ENCODE peak calls at places on chromosomes 1 and 21, in nine cellular contexts. One of them, this sample, is unnamed.

GRCh38 chr1:221511797-221512196 is 230.1 kb downstream of the DUSP10 start:
- ATAC-seq in K562: no peak
- ATAC-seq in activated B cell treated with CpG ODN at 0.5 μM for 24 hours: no peak
- ATAC-seq in heart right ventricle: no peak
- ATAC-seq in left lung: no peak
- ATAC-seq in right cardiac atrium: no peak
- ATAC-seq in CD4-positive, alpha-beta T cell: no peak
- ATAC-seq in naive thymus-derived CD4-positive, alpha-beta T cell: no peak
- ATAC-seq in A549: no peak
- ATAC-seq in this sample: no peak

GRCh38 chr1:170929412-170929834 is 5.9 kb upstream of the MROH9 start:
- ATAC-seq in left lung: peak
- ATAC-seq in A549: no peak
- ATAC-seq in right cardiac atrium: no peak
- ATAC-seq in CD4-positive, alpha-beta T cell: no peak
- ATAC-seq in K562: no peak
- ATAC-seq in naive thymus-derived CD4-positive, alpha-beta T cell: no peak
- ATAC-seq in heart right ventricle: peak
- ATAC-seq in activated B cell treated with CpG ODN at 0.5 μM for 24 hours: no peak
- ATAC-seq in this sample: no peak

GRCh38 chr1:159923203-159924024 is 1.9 kb downstream of the TAGLN2 start:
- ATAC-seq in heart right ventricle: peak
- ATAC-seq in K562: peak
- ATAC-seq in activated B cell treated with CpG ODN at 0.5 μM for 24 hours: peak
- ATAC-seq in left lung: peak
- ATAC-seq in right cardiac atrium: peak
- ATAC-seq in naive thymus-derived CD4-positive, alpha-beta T cell: peak
- ATAC-seq in A549: peak
- ATAC-seq in CD4-positive, alpha-beta T cell: peak
- ATAC-seq in this sample: peak

GRCh38 chr1:90725961-90726715 is 9.0 kb upstream of the BARHL2 start:
- ATAC-seq in activated B cell treated with CpG ODN at 0.5 μM for 24 hours: no peak
- ATAC-seq in naive thymus-derived CD4-positive, alpha-beta T cell: no peak
- ATAC-seq in left lung: no peak
- ATAC-seq in right cardiac atrium: peak
- ATAC-seq in K562: no peak
- ATAC-seq in heart right ventricle: no peak
- ATAC-seq in A549: no peak
- ATAC-seq in CD4-positive, alpha-beta T cell: peak
- ATAC-seq in this sample: no peak

GRCh38 chr21:16476056-16476850 is 746.5 kb downstream of the USP25 start:
- ATAC-seq in CD4-positive, alpha-beta T cell: no peak
- ATAC-seq in activated B cell treated with CpG ODN at 0.5 μM for 24 hours: no peak
- ATAC-seq in naive thymus-derived CD4-positive, alpha-beta T cell: no peak
- ATAC-seq in K562: no peak
- ATAC-seq in left lung: no peak
- ATAC-seq in heart right ventricle: peak
- ATAC-seq in right cardiac atrium: peak
- ATAC-seq in A549: no peak
- ATAC-seq in this sample: no peak

GRCh38 chr21:38817371-38818335 is 11.9 kb downstream of the ETS2 start:
- ATAC-seq in left lung: no peak
- ATAC-seq in naive thymus-derived CD4-positive, alpha-beta T cell: peak
- ATAC-seq in K562: no peak
- ATAC-seq in heart right ventricle: no peak
- ATAC-seq in activated B cell treated with CpG ODN at 0.5 μM for 24 hours: no peak
- ATAC-seq in CD4-positive, alpha-beta T cell: no peak
- ATAC-seq in A549: peak
- ATAC-seq in right cardiac atrium: peak
- ATAC-seq in this sample: no peak

GRCh38 chr1:221637641-221638041 is 104.2 kb downstream of the DUSP10 start:
- ATAC-seq in heart right ventricle: peak
- ATAC-seq in left lung: no peak
- ATAC-seq in activated B cell treated with CpG ODN at 0.5 μM for 24 hours: no peak
- ATAC-seq in K562: peak
- ATAC-seq in CD4-positive, alpha-beta T cell: no peak
- ATAC-seq in naive thymus-derived CD4-positive, alpha-beta T cell: no peak
- ATAC-seq in right cardiac atrium: peak
- ATAC-seq in A549: peak
- ATAC-seq in this sample: no peak

GRCh38 chr1:5889901-5890300 is 102.3 kb downstream of the NPHP4 start:
- ATAC-seq in activated B cell treated with CpG ODN at 0.5 μM for 24 hours: no peak
- ATAC-seq in K562: no peak
- ATAC-seq in left lung: no peak
- ATAC-seq in right cardiac atrium: no peak
- ATAC-seq in heart right ventricle: peak
- ATAC-seq in naive thymus-derived CD4-positive, alpha-beta T cell: no peak
- ATAC-seq in CD4-positive, alpha-beta T cell: no peak
- ATAC-seq in A549: no peak
- ATAC-seq in this sample: no peak

GRCh38 chr1:61092643-61093042 is 10.3 kb downstream of the NFIA start:
- ATAC-seq in naive thymus-derived CD4-positive, alpha-beta T cell: no peak
- ATAC-seq in right cardiac atrium: no peak
- ATAC-seq in A549: no peak
- ATAC-seq in left lung: no peak
- ATAC-seq in heart right ventricle: no peak
- ATAC-seq in CD4-positive, alpha-beta T cell: no peak
- ATAC-seq in activated B cell treated with CpG ODN at 0.5 μM for 24 hours: no peak
- ATAC-seq in K562: peak
- ATAC-seq in this sample: no peak

GRCh38 chr21:35427320-35428040 is 378.4 kb upstream of the RUNX1 start:
- ATAC-seq in heart right ventricle: peak
- ATAC-seq in A549: no peak
- ATAC-seq in naive thymus-derived CD4-positive, alpha-beta T cell: no peak
- ATAC-seq in CD4-positive, alpha-beta T cell: no peak
- ATAC-seq in right cardiac atrium: peak
- ATAC-seq in activated B cell treated with CpG ODN at 0.5 μM for 24 hours: no peak
- ATAC-seq in left lung: peak
- ATAC-seq in K562: no peak
- ATAC-seq in this sample: no peak

GRCh38 chr1:38657441-38657840 is 202.1 kb downstream of the RRAGC start:
- ATAC-seq in A549: no peak
- ATAC-seq in left lung: no peak
- ATAC-seq in naive thymus-derived CD4-positive, alpha-beta T cell: no peak
- ATAC-seq in CD4-positive, alpha-beta T cell: no peak
- ATAC-seq in activated B cell treated with CpG ODN at 0.5 μM for 24 hours: no peak
- ATAC-seq in heart right ventricle: no peak
- ATAC-seq in right cardiac atrium: no peak
- ATAC-seq in K562: no peak
- ATAC-seq in this sample: no peak

GRCh38 chr21:44253832-44254700 is 7.6 kb downstream of the DNMT3L start:
- ATAC-seq in heart right ventricle: no peak
- ATAC-seq in CD4-positive, alpha-beta T cell: no peak
- ATAC-seq in naive thymus-derived CD4-positive, alpha-beta T cell: no peak
- ATAC-seq in K562: peak
- ATAC-seq in right cardiac atrium: no peak
- ATAC-seq in A549: no peak
- ATAC-seq in activated B cell treated with CpG ODN at 0.5 μM for 24 hours: no peak
- ATAC-seq in left lung: no peak
- ATAC-seq in this sample: peak

GRCh38 chr1:156889802-156890585 is 3.5 kb upstream of the PEAR1 start:
- ATAC-seq in right cardiac atrium: no peak
- ATAC-seq in A549: peak
- ATAC-seq in heart right ventricle: no peak
- ATAC-seq in activated B cell treated with CpG ODN at 0.5 μM for 24 hours: peak
- ATAC-seq in naive thymus-derived CD4-positive, alpha-beta T cell: peak
- ATAC-seq in K562: peak
- ATAC-seq in CD4-positive, alpha-beta T cell: no peak
- ATAC-seq in left lung: peak
- ATAC-seq in this sample: no peak

GRCh38 chr1:207084241-207084640 is 4.4 kb upstream of the C4BPB start:
- ATAC-seq in heart right ventricle: no peak
- ATAC-seq in right cardiac atrium: no peak
- ATAC-seq in activated B cell treated with CpG ODN at 0.5 μM for 24 hours: no peak
- ATAC-seq in left lung: peak
- ATAC-seq in CD4-positive, alpha-beta T cell: no peak
- ATAC-seq in naive thymus-derived CD4-positive, alpha-beta T cell: no peak
- ATAC-seq in K562: peak
- ATAC-seq in A549: peak
- ATAC-seq in this sample: no peak

GRCh38 chr1:116316373-116316772 is 56.7 kb upstream of the ATP1A1 start:
- ATAC-seq in left lung: no peak
- ATAC-seq in CD4-positive, alpha-beta T cell: no peak
- ATAC-seq in A549: no peak
- ATAC-seq in right cardiac atrium: no peak
- ATAC-seq in heart right ventricle: no peak
- ATAC-seq in naive thymus-derived CD4-positive, alpha-beta T cell: no peak
- ATAC-seq in K562: no peak
- ATAC-seq in activated B cell treated with CpG ODN at 0.5 μM for 24 hours: no peak
- ATAC-seq in this sample: no peak

GRCh38 chr1:156413310-156414246 is 44.6 kb downstream of the RHBG start:
- ATAC-seq in naive thymus-derived CD4-positive, alpha-beta T cell: no peak
- ATAC-seq in left lung: no peak
- ATAC-seq in right cardiac atrium: no peak
- ATAC-seq in activated B cell treated with CpG ODN at 0.5 μM for 24 hours: no peak
- ATAC-seq in CD4-positive, alpha-beta T cell: no peak
- ATAC-seq in K562: no peak
- ATAC-seq in heart right ventricle: no peak
- ATAC-seq in A549: no peak
- ATAC-seq in this sample: no peak

GRCh38 chr1:10936998-10937901 is 75.2 kb upstream of the TARDBP start:
- ATAC-seq in heart right ventricle: no peak
- ATAC-seq in CD4-positive, alpha-beta T cell: peak
- ATAC-seq in left lung: no peak
- ATAC-seq in activated B cell treated with CpG ODN at 0.5 μM for 24 hours: no peak
- ATAC-seq in naive thymus-derived CD4-positive, alpha-beta T cell: peak
- ATAC-seq in K562: no peak
- ATAC-seq in right cardiac atrium: no peak
- ATAC-seq in A549: peak
- ATAC-seq in this sample: no peak

GRCh38 chr1:43653893-43654292 is 3.9 kb downstream of the KDM4A start:
- ATAC-seq in naive thymus-derived CD4-positive, alpha-beta T cell: no peak
- ATAC-seq in right cardiac atrium: no peak
- ATAC-seq in A549: no peak
- ATAC-seq in CD4-positive, alpha-beta T cell: no peak
- ATAC-seq in left lung: no peak
- ATAC-seq in heart right ventricle: no peak
- ATAC-seq in K562: no peak
- ATAC-seq in activated B cell treated with CpG ODN at 0.5 μM for 24 hours: no peak
- ATAC-seq in this sample: no peak

GRCh38 chr1:23838401-23838866 is 13.2 kb upstream of the HMGCL start:
- ATAC-seq in heart right ventricle: peak
- ATAC-seq in A549: peak
- ATAC-seq in activated B cell treated with CpG ODN at 0.5 μM for 24 hours: peak
- ATAC-seq in K562: peak
- ATAC-seq in naive thymus-derived CD4-positive, alpha-beta T cell: peak
- ATAC-seq in CD4-positive, alpha-beta T cell: peak
- ATAC-seq in right cardiac atrium: peak
- ATAC-seq in left lung: peak
- ATAC-seq in this sample: peak

GRCh38 chr1:9075023-9075422 is 5.6 kb upstream of the SLC2A5 start:
- ATAC-seq in heart right ventricle: no peak
- ATAC-seq in right cardiac atrium: no peak
- ATAC-seq in CD4-positive, alpha-beta T cell: no peak
- ATAC-seq in left lung: no peak
- ATAC-seq in K562: no peak
- ATAC-seq in A549: peak
- ATAC-seq in naive thymus-derived CD4-positive, alpha-beta T cell: peak
- ATAC-seq in activated B cell treated with CpG ODN at 0.5 μM for 24 hours: peak
- ATAC-seq in this sample: peak

GRCh38 chr1:40861227-40862003 is 748 bp downstream of the CITED4 start:
- ATAC-seq in A549: no peak
- ATAC-seq in CD4-positive, alpha-beta T cell: peak
- ATAC-seq in right cardiac atrium: peak
- ATAC-seq in K562: no peak
- ATAC-seq in activated B cell treated with CpG ODN at 0.5 μM for 24 hours: no peak
- ATAC-seq in naive thymus-derived CD4-positive, alpha-beta T cell: no peak
- ATAC-seq in heart right ventricle: peak
- ATAC-seq in left lung: peak
- ATAC-seq in this sample: peak

GRCh38 chr21:34077888-34078287 is 4.5 kb downstream of the MRPS6 start:
- ATAC-seq in activated B cell treated with CpG ODN at 0.5 μM for 24 hours: no peak
- ATAC-seq in heart right ventricle: no peak
- ATAC-seq in naive thymus-derived CD4-positive, alpha-beta T cell: no peak
- ATAC-seq in left lung: no peak
- ATAC-seq in A549: no peak
- ATAC-seq in K562: no peak
- ATAC-seq in CD4-positive, alpha-beta T cell: no peak
- ATAC-seq in right cardiac atrium: no peak
- ATAC-seq in this sample: no peak

GRCh38 chr1:243264718-243265117 is 8.9 kb downstream of the SDCCAG8 start:
- ATAC-seq in activated B cell treated with CpG ODN at 0.5 μM for 24 hours: no peak
- ATAC-seq in naive thymus-derived CD4-positive, alpha-beta T cell: peak
- ATAC-seq in left lung: peak
- ATAC-seq in A549: no peak
- ATAC-seq in CD4-positive, alpha-beta T cell: no peak
- ATAC-seq in right cardiac atrium: peak
- ATAC-seq in K562: peak
- ATAC-seq in heart right ventricle: peak
- ATAC-seq in this sample: no peak

GRCh38 chr1:3461238-3461933 is 6.9 kb downstream of the ARHGEF16 start:
- ATAC-seq in A549: no peak
- ATAC-seq in K562: no peak
- ATAC-seq in CD4-positive, alpha-beta T cell: no peak
- ATAC-seq in right cardiac atrium: no peak
- ATAC-seq in heart right ventricle: no peak
- ATAC-seq in activated B cell treated with CpG ODN at 0.5 μM for 24 hours: no peak
- ATAC-seq in left lung: no peak
- ATAC-seq in naive thymus-derived CD4-positive, alpha-beta T cell: no peak
- ATAC-seq in this sample: no peak

GRCh38 chr1:206833131-206833530 is 32.3 kb upstream of the IL20 start:
- ATAC-seq in A549: no peak
- ATAC-seq in right cardiac atrium: no peak
- ATAC-seq in heart right ventricle: no peak
- ATAC-seq in left lung: no peak
- ATAC-seq in naive thymus-derived CD4-positive, alpha-beta T cell: no peak
- ATAC-seq in activated B cell treated with CpG ODN at 0.5 μM for 24 hours: no peak
- ATAC-seq in CD4-positive, alpha-beta T cell: no peak
- ATAC-seq in K562: no peak
- ATAC-seq in this sample: peak

GRCh38 chr1:99146129-99146848 is 118.0 kb upstream of the PLPPR4 start:
- ATAC-seq in right cardiac atrium: no peak
- ATAC-seq in activated B cell treated with CpG ODN at 0.5 μM for 24 hours: no peak
- ATAC-seq in naive thymus-derived CD4-positive, alpha-beta T cell: no peak
- ATAC-seq in CD4-positive, alpha-beta T cell: no peak
- ATAC-seq in heart right ventricle: no peak
- ATAC-seq in K562: peak
- ATAC-seq in left lung: no peak
- ATAC-seq in A549: no peak
- ATAC-seq in this sample: no peak

GRCh38 chr1:99621340-99621901 is 24.5 kb upstream of the PALMD start:
- ATAC-seq in left lung: no peak
- ATAC-seq in K562: no peak
- ATAC-seq in right cardiac atrium: no peak
- ATAC-seq in heart right ventricle: no peak
- ATAC-seq in naive thymus-derived CD4-positive, alpha-beta T cell: no peak
- ATAC-seq in A549: no peak
- ATAC-seq in activated B cell treated with CpG ODN at 0.5 μM for 24 hours: no peak
- ATAC-seq in CD4-positive, alpha-beta T cell: no peak
- ATAC-seq in this sample: no peak

GRCh38 chr1:234435620-234436019 is 43.4 kb downstream of the TARBP1 start:
- ATAC-seq in A549: no peak
- ATAC-seq in naive thymus-derived CD4-positive, alpha-beta T cell: no peak
- ATAC-seq in heart right ventricle: no peak
- ATAC-seq in CD4-positive, alpha-beta T cell: no peak
- ATAC-seq in K562: peak
- ATAC-seq in activated B cell treated with CpG ODN at 0.5 μM for 24 hours: no peak
- ATAC-seq in left lung: no peak
- ATAC-seq in right cardiac atrium: peak
- ATAC-seq in this sample: no peak

GRCh38 chr21:33246963-33247362 is 17.2 kb downstream of the IFNAR2 start:
- ATAC-seq in activated B cell treated with CpG ODN at 0.5 μM for 24 hours: no peak
- ATAC-seq in A549: no peak
- ATAC-seq in naive thymus-derived CD4-positive, alpha-beta T cell: no peak
- ATAC-seq in right cardiac atrium: no peak
- ATAC-seq in heart right ventricle: no peak
- ATAC-seq in CD4-positive, alpha-beta T cell: peak
- ATAC-seq in K562: no peak
- ATAC-seq in left lung: no peak
- ATAC-seq in this sample: no peak

GRCh38 chr1:231419738-231420298 is 2.3 kb downstream of the EGLN1 start:
- ATAC-seq in heart right ventricle: no peak
- ATAC-seq in CD4-positive, alpha-beta T cell: no peak
- ATAC-seq in activated B cell treated with CpG ODN at 0.5 μM for 24 hours: no peak
- ATAC-seq in naive thymus-derived CD4-positive, alpha-beta T cell: no peak
- ATAC-seq in A549: no peak
- ATAC-seq in right cardiac atrium: no peak
- ATAC-seq in K562: peak
- ATAC-seq in left lung: no peak
- ATAC-seq in this sample: no peak

GRCh38 chr1:221394011-221394544 is 347.8 kb downstream of the DUSP10 start:
- ATAC-seq in A549: no peak
- ATAC-seq in CD4-positive, alpha-beta T cell: no peak
- ATAC-seq in left lung: no peak
- ATAC-seq in K562: no peak
- ATAC-seq in heart right ventricle: peak
- ATAC-seq in right cardiac atrium: no peak
- ATAC-seq in naive thymus-derived CD4-positive, alpha-beta T cell: no peak
- ATAC-seq in activated B cell treated with CpG ODN at 0.5 μM for 24 hours: no peak
- ATAC-seq in this sample: no peak